ENCODE peak calls at places on chromosome 12, in eight cellular contexts. Z is tibial nerve, X is A549, O is astrocyte, I is IMR-90, M is GM12878, A is lower lobe of right lung, U is upper lobe of left lung. T is an unnamed sample. For H3K9me3, the result is how much of the 10 kb centered on the place peaks cover.

GRCh38 chr12:113341535-113341934 is 6.6 kb upstream of the SLC8B1 start:
- DNase-seq in Z (no peak), X (no peak), O (no peak), I (no peak), M (no peak), A (no peak), U (no peak), T (no peak)

GRCh38 chr12:110338754-110339153 is 57.7 kb downstream of the ATP2A2 start:
- DNase-seq in Z (no peak), X (peak), O (no peak), I (no peak), M (no peak), A (no peak), U (no peak), T (no peak)

GRCh38 chr12:130280226-130280625 is 57.5 kb upstream of the PIWIL1 start:
- DNase-seq in Z (no peak), X (no peak), O (no peak), I (no peak), M (no peak), A (no peak), U (no peak), T (no peak)

GRCh38 chr12:96981053-96981452 is 74.0 kb downstream of the NEDD1 start:
- DNase-seq in Z (no peak), X (no peak), O (peak), I (peak), M (no peak), A (no peak), U (no peak), T (peak)

GRCh38 chr12:69211172-69211571 is 28.2 kb upstream of the CPSF6 start:
- DNase-seq in Z (no peak), X (no peak), O (no peak), I (no peak), M (no peak), A (no peak), U (no peak), T (no peak)

GRCh38 chr12:77746108-77746507 is 84.6 kb upstream of the NAV3 start:
- DNase-seq in Z (no peak), X (no peak), O (peak), I (peak), M (peak), A (no peak), U (no peak), T (no peak)

GRCh38 chr12:132219323-132219722 is 75.1 kb downstream of the NOC4L start:
- DNase-seq in Z (no peak), X (no peak), O (no peak), I (no peak), M (no peak), A (no peak), U (no peak), T (peak)

GRCh38 chr12:128727461-128727860 is 96.3 kb downstream of the SLC15A4 start:
- DNase-seq in Z (no peak), X (no peak), O (no peak), I (no peak), M (no peak), A (no peak), U (peak), T (no peak)

GRCh38 chr12:19483727-19484126 is 44.4 kb downstream of the AEBP2 start:
- DNase-seq in Z (no peak), X (no peak), O (no peak), I (no peak), M (no peak), A (no peak), U (no peak), T (no peak)

GRCh38 chr12:58741226-58741625 is 179.1 kb downstream of the LRIG3 start:
- DNase-seq in Z (no peak), X (no peak), O (no peak), I (no peak), M (no peak), A (no peak), U (no peak), T (no peak)

GRCh38 chr12:54015210-54015931 is 6.6 kb downstream of the HOXC8 start:
- DNase-seq in Z (no peak), X (no peak), O (no peak), I (no peak), M (no peak), A (no peak), U (no peak), T (no peak)

GRCh38 chr12:29782285-29782820 is 1.4 kb downstream of the TMTC1 start:
- DNase-seq in Z (peak), X (no peak), O (peak), I (peak), M (no peak), A (no peak), U (no peak), T (no peak)

GRCh38 chr12:47022296-47022695 is 57.1 kb upstream of the PCED1B start:
- DNase-seq in Z (no peak), X (no peak), O (peak), I (peak), M (no peak), A (no peak), U (no peak), T (no peak)

GRCh38 chr12:109597795-109598427 is 24.3 kb downstream of the MVK start:
- DNase-seq in Z (peak), X (peak), O (peak), I (peak), M (no peak), A (peak), U (peak), T (peak)

GRCh38 chr12:66352197-66352596 is 49.9 kb downstream of the HELB start:
- DNase-seq in Z (no peak), X (no peak), O (no peak), I (peak), M (no peak), A (no peak), U (no peak), T (peak)

GRCh38 chr12:103877934-103878510 is 37.0 kb upstream of the NT5DC3 start:
- DNase-seq in Z (peak), X (peak), O (peak), I (peak), M (peak), A (no peak), U (no peak), T (no peak)

GRCh38 chr12:29309320-29309902 is 71.6 kb downstream of the ERGIC2 start:
- DNase-seq in Z (no peak), X (no peak), O (peak), I (peak), M (no peak), A (no peak), U (no peak), T (no peak)

GRCh38 chr12:115064296-115064695 is 380.3 kb upstream of the TBX3 start:
- DNase-seq in Z (no peak), X (no peak), O (no peak), I (no peak), M (no peak), A (no peak), U (no peak), T (no peak)

GRCh38 chr12:130126023-130126432 is 36.2 kb upstream of the FZD10 start:
- DNase-seq in Z (peak), X (peak), O (no peak), I (no peak), M (no peak), A (no peak), U (no peak), T (peak)

GRCh38 chr12:77062846-77063461 is 2.4 kb downstream of the E2F7 start:
- DNase-seq in Z (no peak), X (no peak), O (peak), I (peak), M (peak), A (no peak), U (no peak), T (peak)

GRCh38 chr12:14841761-14842160 is 1.6 kb downstream of the ART4 start:
- DNase-seq in Z (peak), X (peak), O (peak), I (peak), M (no peak), A (no peak), U (no peak), T (peak)

GRCh38 chr12:110647669-110648068 is 33.7 kb downstream of the TCTN1 start:
- DNase-seq in Z (no peak), X (no peak), O (no peak), I (no peak), M (no peak), A (no peak), U (no peak), T (no peak)

GRCh38 chr12:68319988-68320623 is 12.1 kb downstream of the MDM1 start:
- DNase-seq in Z (peak), X (no peak), O (peak), I (peak), M (no peak), A (no peak), U (no peak), T (peak)

GRCh38 chr12:76259660-76260389 is 88.4 kb downstream of the BBS10 start:
- DNase-seq in Z (no peak), X (no peak), O (peak), I (peak), M (no peak), A (no peak), U (no peak), T (no peak)

GRCh38 chr12:117854339-117855012 is 114.3 kb downstream of the KSR2 start:
- DNase-seq in Z (no peak), X (peak), O (peak), I (peak), M (no peak), A (no peak), U (no peak), T (no peak)

GRCh38 chr12:106582264-106582591 is 576 bp upstream of the RFX4 start:
- DNase-seq in Z (no peak), X (no peak), O (no peak), I (no peak), M (no peak), A (no peak), U (no peak), T (no peak)

DNA sequence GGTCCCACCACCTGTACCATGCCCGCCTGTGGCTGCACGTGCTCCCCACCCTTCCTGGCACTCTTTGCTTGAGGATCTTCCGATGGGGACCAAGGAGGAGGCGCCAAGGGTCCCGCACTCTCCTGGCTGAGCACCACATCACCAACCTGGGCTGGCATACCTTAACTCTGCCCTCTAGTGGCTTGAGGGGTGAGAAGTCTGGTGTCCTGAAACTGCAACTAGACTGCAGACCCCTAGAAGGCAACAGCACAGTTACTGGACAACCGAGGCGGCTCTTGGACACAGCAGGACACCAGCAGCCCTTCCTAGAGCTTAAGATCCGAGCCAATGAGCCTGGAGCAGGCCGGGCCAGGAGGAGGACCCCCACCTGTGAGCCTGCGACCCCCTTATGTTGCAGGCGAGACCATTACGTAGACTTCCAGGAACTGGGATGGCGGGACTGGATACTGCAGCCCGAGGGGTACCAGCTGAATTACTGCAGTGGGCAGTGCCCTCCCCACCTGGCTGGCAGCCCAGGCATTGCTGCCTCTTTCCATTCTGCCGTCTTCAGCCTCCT is 1.1 kb downstream of the INHBE start:
- DNase-seq in Z (no peak), X (peak), O (no peak), I (peak), M (no peak), A (no peak), U (no peak), T (no peak)
- H3K27ac ChIP-seq in Z (no peak), X (peak), O (no peak), I (no peak), M (no peak), A (no peak), U (no peak), T (no peak)

DNA sequence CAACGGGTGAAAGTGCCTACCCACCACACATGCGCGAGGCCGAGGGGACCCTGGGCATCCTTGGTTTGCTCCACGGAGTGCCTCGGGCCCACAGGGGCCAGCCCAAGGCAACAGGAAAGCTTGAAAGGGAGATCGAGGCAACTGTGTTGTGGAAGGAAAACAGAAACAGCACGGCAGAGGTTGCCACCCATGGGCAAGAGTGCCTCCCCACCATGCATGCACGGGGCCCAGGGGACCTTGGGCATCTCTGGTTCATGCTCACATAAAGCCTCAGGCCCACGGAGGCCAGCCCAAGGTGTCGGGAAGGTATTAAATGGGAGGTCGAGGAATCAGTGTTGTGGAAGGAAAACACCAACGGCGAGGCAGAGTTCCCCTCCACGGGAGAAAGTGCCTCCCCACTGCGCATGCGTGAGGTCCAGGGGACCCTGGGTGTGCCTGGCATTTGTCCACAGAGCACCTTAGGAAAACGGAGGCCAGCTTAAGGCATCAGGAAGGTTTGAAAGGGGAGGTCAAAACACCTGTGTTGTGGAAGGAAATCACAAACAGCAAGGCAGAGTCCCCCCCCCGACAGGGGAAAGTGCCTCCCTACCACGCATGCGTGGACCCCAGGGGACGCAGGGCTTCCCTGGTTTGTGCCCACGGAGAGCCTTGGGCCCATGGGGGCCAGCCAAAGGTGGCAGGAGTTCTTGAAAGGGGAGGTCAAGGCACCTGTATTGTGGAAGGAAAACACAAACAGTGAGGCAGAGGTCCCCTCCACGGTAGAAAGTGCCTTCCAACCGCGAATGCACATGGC is 367.3 kb downstream of the ALG10 start:
- DNase-seq in Z (no peak), X (no peak), O (no peak), I (no peak), M (no peak), A (peak), U (peak), T (peak)
- H3K9me3 ChIP-seq in Z (half or more), X (under half), O (under half), I (under half), M (under half), A (under half), U (under half), T (under half)

DNA sequence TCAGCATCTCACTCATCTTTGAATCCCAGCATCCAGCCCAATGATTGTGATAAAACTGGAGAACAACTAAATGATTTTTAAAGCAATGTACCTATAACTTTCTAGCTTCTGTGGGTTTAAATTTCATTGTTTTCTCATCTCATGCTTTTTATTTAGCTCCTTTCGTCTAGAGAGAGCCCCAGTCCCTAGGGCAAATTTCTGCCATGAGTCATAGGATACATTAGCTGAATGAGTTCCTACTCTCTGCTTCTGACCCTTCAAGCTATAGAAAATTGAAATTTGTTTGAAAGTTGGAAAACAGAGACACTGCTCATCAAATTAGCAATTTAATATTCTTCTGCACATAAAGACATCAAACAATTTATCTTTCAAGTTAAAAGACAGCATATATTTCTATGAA is 113.9 kb downstream of the KIF21A start:
- DNase-seq in Z (no peak), X (no peak), O (no peak), I (no peak), M (no peak), A (no peak), U (no peak), T (no peak)
- H3K27ac ChIP-seq in Z (no peak), X (no peak), O (no peak), I (no peak), M (no peak), A (no peak), U (no peak), T (no peak)

DNA sequence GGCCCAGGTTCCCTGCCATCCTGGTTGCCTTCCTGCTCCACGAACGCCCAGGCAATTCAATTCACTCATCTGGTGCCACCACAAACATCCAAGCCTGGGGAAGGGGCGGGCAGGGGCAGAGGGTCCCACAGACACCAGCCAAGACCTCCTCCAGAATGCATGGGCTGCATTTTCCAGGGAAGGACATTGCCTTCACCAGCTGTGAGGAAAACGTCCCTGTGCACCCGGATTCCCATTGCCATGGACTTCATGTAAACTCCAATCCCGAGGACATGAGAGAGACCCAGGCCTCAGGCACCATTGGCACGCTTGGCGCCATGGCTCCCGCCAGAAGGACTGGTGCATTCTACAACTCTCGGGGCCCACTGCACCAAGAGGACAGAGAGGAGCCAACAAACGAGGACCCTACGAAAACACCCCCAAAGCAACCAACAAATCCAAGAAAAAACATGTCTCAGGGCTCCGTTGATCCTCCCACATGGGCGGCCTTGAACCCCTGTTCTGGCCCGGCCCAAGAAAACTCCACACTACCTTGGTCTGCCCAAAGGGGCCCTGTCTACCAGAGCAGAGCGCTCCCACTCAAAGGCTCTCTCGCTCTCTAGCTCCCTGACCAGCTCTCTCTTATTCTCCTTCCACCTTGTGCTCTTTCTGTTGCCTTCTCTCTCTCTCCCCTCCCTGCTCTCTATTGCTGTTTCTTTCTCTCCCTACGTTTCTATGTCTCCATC is 183.9 kb downstream of the ALG10 start:
- DNase-seq in Z (no peak), X (no peak), O (no peak), I (no peak), M (no peak), A (no peak), U (peak), T (no peak)
- H3K9me3 ChIP-seq in Z (under half), X (under half), O (under half), I (half or more), M (under half), A (under half), U (under half), T (under half)

T was measured in right cardiac atrium.